ENCODE peak calls at places on chromosome 14, in eight cellular contexts. U, G, F, I, D, P, M and L are unnamed samples.

GRCh38 chr14:37870170-37870569 is 274.7 kb downstream of the TTC6 start:
- DNase-seq in U (no peak), G (no peak), F (no peak), I (no peak), D (no peak), P (no peak), M (no peak), L (no peak)

GRCh38 chr14:100484531-100485267 is 102.5 kb downstream of the BEGAIN start:
- DNase-seq in U (no peak), G (no peak), F (no peak), I (no peak), D (no peak), P (no peak), M (no peak), L (no peak)

GRCh38 chr14:93049867-93050331 is 65.8 kb downstream of the ITPK1 start:
- DNase-seq in U (no peak), G (no peak), F (no peak), I (no peak), D (no peak), P (no peak), M (no peak), L (no peak)

GRCh38 chr14:44767646-44768173 is 194.0 kb downstream of the KLHL28 start:
- DNase-seq in U (no peak), G (no peak), F (no peak), I (no peak), D (no peak), P (no peak), M (no peak), L (no peak)

GRCh38 chr14:103194256-103195045 is 71.2 kb downstream of the TNFAIP2 start:
- DNase-seq in U (no peak), G (no peak), F (no peak), I (no peak), D (no peak), P (no peak), M (no peak), L (peak)

GRCh38 chr14:94595912-94596311 is 14.7 kb downstream of the SERPINA5 start:
- DNase-seq in U (no peak), G (no peak), F (no peak), I (no peak), D (no peak), P (no peak), M (no peak), L (no peak)

GRCh38 chr14:61678966-61679365 is 16.3 kb upstream of the HIF1A start:
- DNase-seq in U (no peak), G (peak), F (no peak), I (no peak), D (peak), P (no peak), M (no peak), L (no peak)

GRCh38 chr14:56205906-56206305 is 87.7 kb downstream of the PELI2 start:
- DNase-seq in U (no peak), G (no peak), F (no peak), I (peak), D (no peak), P (no peak), M (no peak), L (no peak)

GRCh38 chr14:89673499-89674225 is 256.6 kb upstream of the FOXN3 start:
- DNase-seq in U (no peak), G (no peak), F (no peak), I (no peak), D (no peak), P (peak), M (no peak), L (peak)

GRCh38 chr14:25945746-25946145 is 652.1 kb downstream of the NOVA1 start:
- DNase-seq in U (no peak), G (no peak), F (no peak), I (no peak), D (no peak), P (no peak), M (no peak), L (no peak)

GRCh38 chr14:58341152-58341748 is 42.9 kb downstream of the ARID4A start:
- DNase-seq in U (no peak), G (no peak), F (no peak), I (no peak), D (no peak), P (no peak), M (no peak), L (no peak)

GRCh38 chr14:54253195-54253947 is 143.4 kb upstream of the CDKN3 start:
- DNase-seq in U (no peak), G (no peak), F (no peak), I (no peak), D (no peak), P (peak), M (no peak), L (peak)

GRCh38 chr14:91305650-91306431 is 61.3 kb upstream of the GPR68 start:
- DNase-seq in U (no peak), G (peak), F (no peak), I (no peak), D (no peak), P (no peak), M (no peak), L (no peak)

GRCh38 chr14:30375280-30375892 is 183.6 kb upstream of the G2E3 start:
- DNase-seq in U (peak), G (peak), F (peak), I (peak), D (peak), P (peak), M (peak), L (peak)

GRCh38 chr14:58540693-58541092 is 97.1 kb upstream of the DACT1 start:
- DNase-seq in U (no peak), G (no peak), F (no peak), I (no peak), D (no peak), P (no peak), M (no peak), L (no peak)